ENCODE peak calls at places on chromosomes 4 and X, in seven cellular contexts. One of them, this sample, is unnamed.

GRCh38 chrX:39336709-39337294 is 535.5 kb downstream of the MID1IP1 start:
- DNase-seq in ovary: peak; percentile 56
- DNase-seq in A673: peak; percentile 3
- DNase-seq in astrocyte: no peak
- DNase-seq in IMR-90: no peak
- DNase-seq in AG04450: no peak
- DNase-seq in cardiac muscle cell: peak; percentile 4
- DNase-seq in this sample: no peak

GRCh38 chrX:11193035-11193469 is 81.9 kb downstream of the HCCS start:
- DNase-seq in A673: peak; percentile 21
- DNase-seq in cardiac muscle cell: no peak
- DNase-seq in astrocyte: peak; percentile 6
- DNase-seq in AG04450: no peak
- DNase-seq in ovary: no peak
- DNase-seq in IMR-90: peak; percentile 53
- DNase-seq in this sample: no peak

GRCh38 chrX:128975716-128976115 is 547.6 kb downstream of the SMARCA1 start:
- DNase-seq in A673: peak; percentile 54
- DNase-seq in AG04450: no peak
- DNase-seq in cardiac muscle cell: peak; percentile 66
- DNase-seq in astrocyte: no peak
- DNase-seq in IMR-90: no peak
- DNase-seq in ovary: no peak
- DNase-seq in this sample: no peak

GRCh38 chr4:165208741-165209388 is 1.5 kb downstream of the KLHL2 start:
- DNase-seq in AG04450: no peak
- DNase-seq in IMR-90: no peak
- DNase-seq in astrocyte: peak; percentile 33
- DNase-seq in ovary: no peak
- DNase-seq in cardiac muscle cell: no peak
- DNase-seq in A673: peak; percentile 21
- DNase-seq in this sample: no peak

GRCh38 chr4:156888762-156889161 is 82.8 kb downstream of the PDGFC start:
- DNase-seq in ovary: no peak
- DNase-seq in AG04450: no peak
- DNase-seq in A673: no peak
- DNase-seq in cardiac muscle cell: no peak
- DNase-seq in astrocyte: peak; percentile 90
- DNase-seq in IMR-90: peak; percentile 77
- DNase-seq in this sample: no peak

GRCh38 chrX:94424456-94424855 is 750.5 kb downstream of the FAM133A start:
- DNase-seq in A673: no peak
- DNase-seq in AG04450: no peak
- DNase-seq in cardiac muscle cell: no peak
- DNase-seq in astrocyte: no peak
- DNase-seq in IMR-90: no peak
- DNase-seq in ovary: no peak
- DNase-seq in this sample: no peak

GRCh38 chr4:2637956-2638552 is 101.6 kb downstream of the FAM193A start:
- DNase-seq in AG04450: no peak
- DNase-seq in ovary: no peak
- DNase-seq in IMR-90: no peak
- DNase-seq in A673: no peak
- DNase-seq in cardiac muscle cell: no peak
- DNase-seq in astrocyte: no peak
- DNase-seq in this sample: no peak

GRCh38 chr4:16077786-16078185 is 6.0 kb downstream of the PROM1 start:
- DNase-seq in A673: no peak
- DNase-seq in cardiac muscle cell: no peak
- DNase-seq in AG04450: no peak
- DNase-seq in ovary: no peak
- DNase-seq in IMR-90: no peak
- DNase-seq in astrocyte: no peak
- DNase-seq in this sample: no peak

GRCh38 chr4:77773101-77773500 is 46.1 kb downstream of the CNOT6L start:
- DNase-seq in A673: no peak
- DNase-seq in ovary: no peak
- DNase-seq in astrocyte: no peak
- DNase-seq in cardiac muscle cell: no peak
- DNase-seq in IMR-90: peak; percentile 87
- DNase-seq in AG04450: peak; percentile 8
- DNase-seq in this sample: no peak

GRCh38 chr4:73901031-73901430 is 31.8 kb downstream of the CXCL1 start:
- DNase-seq in cardiac muscle cell: no peak
- DNase-seq in A673: no peak
- DNase-seq in AG04450: no peak
- DNase-seq in ovary: no peak
- DNase-seq in IMR-90: peak; percentile 37
- DNase-seq in astrocyte: peak; percentile 94
- DNase-seq in this sample: no peak

GRCh38 chrX:11533211-11533651 is 132.5 kb downstream of the ARHGAP6 start:
- DNase-seq in A673: peak; percentile 89
- DNase-seq in astrocyte: peak; percentile 71
- DNase-seq in cardiac muscle cell: peak; percentile 71
- DNase-seq in IMR-90: peak; percentile 89
- DNase-seq in ovary: no peak
- DNase-seq in AG04450: peak; percentile 52
- DNase-seq in this sample: no peak

GRCh38 chrX:145751943-145752342 is 65.7 kb upstream of the SLITRK2 start:
- DNase-seq in IMR-90: no peak
- DNase-seq in ovary: no peak
- DNase-seq in A673: no peak
- DNase-seq in cardiac muscle cell: no peak
- DNase-seq in astrocyte: no peak
- DNase-seq in AG04450: no peak
- DNase-seq in this sample: no peak

DNA sequence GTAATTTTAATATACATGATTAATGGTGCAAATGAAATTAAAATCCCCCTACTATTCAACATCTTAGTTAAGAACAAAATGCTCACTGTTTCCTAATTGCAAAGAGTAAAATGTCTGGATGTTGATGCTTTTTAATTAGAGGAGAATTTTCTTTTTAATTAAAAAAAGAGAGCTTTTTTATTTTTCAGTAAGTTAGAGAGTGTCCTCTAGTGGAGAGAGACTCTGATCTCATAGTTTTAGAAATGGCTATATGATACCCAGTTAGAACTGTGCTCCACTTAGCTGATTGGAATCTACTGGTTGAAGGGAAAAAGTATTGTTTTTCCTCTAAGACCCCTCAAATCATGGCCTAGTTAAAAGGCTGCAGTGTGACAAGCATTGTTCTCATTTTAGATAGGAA is 312.0 kb upstream of the MAGEB2 start:
- DNase-seq in IMR-90: peak; percentile 7
- DNase-seq in AG04450: no peak
- DNase-seq in cardiac muscle cell: no peak
- DNase-seq in A673: no peak
- DNase-seq in ovary: no peak
- DNase-seq in astrocyte: no peak
- DNase-seq in this sample: no peak
- TF ChIP-seq CTCF in IMR-90: peak; percentile 58
- TF ChIP-seq CTCF in AG04450: peak; percentile 54
- TF ChIP-seq CTCF in cardiac muscle cell: peak; percentile 49
- TF ChIP-seq CTCF in A673: peak; percentile 50
- TF ChIP-seq CTCF in ovary: no peak
- TF ChIP-seq CTCF in astrocyte: peak; percentile 16
- TF ChIP-seq CTCF in this sample: peak; percentile 52

GRCh38 chr4:13403833-13404232 is 80.3 kb downstream of the RAB28 start:
- DNase-seq in ovary: no peak
- DNase-seq in astrocyte: no peak
- DNase-seq in IMR-90: no peak
- DNase-seq in A673: no peak
- DNase-seq in cardiac muscle cell: no peak
- DNase-seq in AG04450: no peak
- DNase-seq in this sample: no peak
- TF ChIP-seq CTCF in ovary: no peak
- TF ChIP-seq CTCF in astrocyte: no peak
- TF ChIP-seq CTCF in IMR-90: peak; percentile 15
- TF ChIP-seq CTCF in A673: no peak
- TF ChIP-seq CTCF in cardiac muscle cell: no peak
- TF ChIP-seq CTCF in AG04450: no peak
- TF ChIP-seq CTCF in this sample: peak; percentile 15

GRCh38 chrX:34300871-34301270 is 168.8 kb upstream of the FAM47A start:
- DNase-seq in astrocyte: peak; percentile 1
- DNase-seq in AG04450: peak; percentile 4
- DNase-seq in ovary: no peak
- DNase-seq in IMR-90: peak; percentile 58
- DNase-seq in cardiac muscle cell: peak; percentile 74
- DNase-seq in A673: peak; percentile 60
- DNase-seq in this sample: no peak
- TF ChIP-seq CTCF in astrocyte: peak; percentile 58
- TF ChIP-seq CTCF in AG04450: peak; percentile 48
- TF ChIP-seq CTCF in ovary: no peak
- TF ChIP-seq CTCF in IMR-90: peak; percentile 58
- TF ChIP-seq CTCF in cardiac muscle cell: peak; percentile 41
- TF ChIP-seq CTCF in A673: peak; percentile 79
- TF ChIP-seq CTCF in this sample: peak; percentile 71

DNA sequence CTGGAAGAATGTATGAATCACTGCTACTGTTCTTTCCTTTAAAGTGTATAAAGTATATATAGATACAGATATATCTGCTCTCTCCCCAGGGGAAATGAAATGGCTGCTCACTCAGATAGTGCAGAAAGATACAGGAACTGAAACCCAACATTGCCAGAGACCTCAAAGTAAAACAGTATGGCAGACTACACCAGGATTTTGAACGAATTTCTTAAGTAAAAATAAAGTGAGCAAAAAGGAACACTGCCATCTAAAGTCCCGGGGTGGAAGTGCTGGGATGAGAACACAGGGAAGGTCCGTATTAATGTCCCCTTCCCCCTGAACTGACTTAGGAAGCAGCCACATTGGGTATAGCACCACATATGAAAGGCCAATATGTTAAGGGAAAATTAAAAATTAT is 93.4 kb downstream of the TMA16 start:
- DNase-seq in astrocyte: no peak
- DNase-seq in ovary: no peak
- DNase-seq in AG04450: no peak
- DNase-seq in IMR-90: no peak
- DNase-seq in A673: peak; percentile 18
- DNase-seq in cardiac muscle cell: no peak
- DNase-seq in this sample: no peak
- TF ChIP-seq CTCF in astrocyte: peak; percentile 23
- TF ChIP-seq CTCF in ovary: no peak
- TF ChIP-seq CTCF in AG04450: peak; percentile 25
- TF ChIP-seq CTCF in IMR-90: peak; percentile 9
- TF ChIP-seq CTCF in A673: peak; percentile 36
- TF ChIP-seq CTCF in cardiac muscle cell: no peak
- TF ChIP-seq CTCF in this sample: peak; percentile 19